ENCODE peak calls at places on chromosomes 3 and 15, in eight cellular contexts. H is NCI-H524; T is CD8-positive, alpha-beta T cell; P is activated CD8-positive, alpha-beta memory T cell treated with anti-CD3 and anti-CD28 coated beads, Interleukin-2, amount 50 U/mL, for 4 hours; C is tibial artery; U is HTR-8/SVneo; N is AG04450; G is effector memory CD4-positive, alpha-beta T cell. L is an unnamed sample.

GRCh38 chr15:78810377-78811123 is 714 bp downstream of the ADAMTS7 start:
- DNase-seq in H (no peak), C (no peak), G (no peak), P (peak; percentile 17), T (no peak), N (no peak), U (peak; percentile 48), L (no peak)

GRCh38 chr15:85646538-85647091 is 148.1 kb downstream of the KLHL25 start:
- DNase-seq in N (peak; percentile 58), P (no peak), H (no peak), G (peak; percentile 16), U (no peak), C (no peak), T (no peak), L (no peak)

GRCh38 chr3:186414735-186415419 is 52.8 kb upstream of the DGKG start:
- DNase-seq in U (no peak), G (no peak), P (no peak), C (no peak), H (no peak), N (peak; percentile 20), T (no peak), L (no peak)

GRCh38 chr3:110901536-110901935 is 170.1 kb upstream of the NECTIN3 start:
- DNase-seq in U (no peak), C (no peak), G (no peak), T (no peak), N (no peak), H (no peak), P (no peak), L (no peak)

GRCh38 chr3:184373422-184373821 is 4.6 kb downstream of the THPO start:
- DNase-seq in H (no peak), G (no peak), U (no peak), C (peak; percentile 49), T (no peak), N (no peak), P (no peak), L (no peak)

GRCh38 chr15:56919708-56920637 is 1.5 kb downstream of the TCF12 start:
- DNase-seq in N (no peak), G (no peak), C (peak; percentile 32), H (peak; percentile 33), U (no peak), P (peak; percentile 19), T (no peak), L (no peak)

GRCh38 chr3:126112531-126113237 is 28.8 kb upstream of the SLC41A3 start:
- DNase-seq in G (no peak), U (no peak), C (peak; percentile 8), H (no peak), P (no peak), T (no peak), N (no peak), L (no peak)

GRCh38 chr3:124168271-124168670 is 176.3 kb upstream of the ROPN1 start:
- DNase-seq in C (peak; percentile 36), P (no peak), H (no peak), G (no peak), T (no peak), U (no peak), N (no peak), L (no peak)

GRCh38 chr3:114370537-114371174 is 76.8 kb downstream of the TIGIT start:
- DNase-seq in T (no peak), P (no peak), G (no peak), H (no peak), C (no peak), N (no peak), U (no peak), L (no peak)

GRCh38 chr15:65338366-65338765 is 33.9 kb downstream of the RNU5B-1 start:
- DNase-seq in H (no peak), C (no peak), T (no peak), N (no peak), U (no peak), G (no peak), P (no peak), L (no peak)

GRCh38 chr15:67024998-67025368 is 40.4 kb upstream of the SMAD3 start:
- DNase-seq in T (no peak), H (no peak), C (no peak), U (no peak), P (no peak), G (no peak), N (no peak), L (no peak)

GRCh38 chr15:39794970-39795369 is 12.3 kb upstream of the FSIP1 start:
- DNase-seq in T (no peak), H (no peak), P (no peak), G (no peak), N (no peak), U (no peak), C (no peak), L (no peak)

L was measured in smooth muscle cell of the brain vasculature.